ENCODE peak calls at places on chromosomes 7 and 10, in eight cellular contexts. X is adrenal gland; A is Right ventricle myocardium superior; M is Calu3; C is activated naive CD4-positive, alpha-beta T cell treated with anti-CD3 and anti-CD28 coated beads, Interleukin-2, amount 10 ng/mL, durations not matched to agents 7 days and 5 days; Q is activated CD4-positive, alpha-beta T cell treated with anti-CD3 and anti-CD28 coated beads for 24 hours; E is NCI-H510A treated with DMSO at 0.1 percent for 48 hours; N is ELF-1. T is an unnamed sample.

GRCh38 chr7:112255388-112255720 is 48.9 kb downstream of the ZNF277 start:
- DNase-seq in X (no peak), A (no peak), M (no peak), C (no peak), Q (no peak), E (no peak), N (no peak), T (no peak)

GRCh38 chr7:130356121-130356759 is 11.6 kb downstream of the CPA5 start:
- DNase-seq in X (no peak), A (no peak), M (peak), C (no peak), Q (no peak), E (no peak), N (peak), T (no peak)

GRCh38 chr7:76354516-76354915 is 4.3 kb downstream of the YWHAG start:
- DNase-seq in X (no peak), A (no peak), M (no peak), C (no peak), Q (no peak), E (no peak), N (no peak), T (no peak)

GRCh38 chr7:121795736-121796135 is 77.2 kb upstream of the PTPRZ1 start:
- DNase-seq in X (no peak), A (no peak), M (no peak), C (no peak), Q (no peak), E (no peak), N (no peak), T (no peak)

GRCh38 chr7:105000927-105001336 is 13.1 kb upstream of the KMT2E start:
- DNase-seq in X (no peak), A (no peak), M (no peak), C (no peak), Q (no peak), E (no peak), N (no peak), T (no peak)

GRCh38 chr10:68543004-68543918 is 15.9 kb upstream of the SLC25A16 start:
- DNase-seq in X (no peak), A (no peak), M (peak), C (no peak), Q (no peak), E (no peak), N (no peak), T (no peak)

GRCh38 chr10:11011966-11012365 is 5.7 kb upstream of the CELF2 start:
- DNase-seq in X (no peak), A (no peak), M (no peak), C (no peak), Q (no peak), E (no peak), N (no peak), T (no peak)

GRCh38 chr10:90857635-90858488 is at the start of gene HTR7:
- DNase-seq in X (peak), A (peak), M (peak), C (peak), Q (no peak), E (peak), N (peak), T (peak)

GRCh38 chr10:112022196-112022595 is 161.4 kb downstream of the GPAM start:
- DNase-seq in X (no peak), A (no peak), M (no peak), C (no peak), Q (no peak), E (no peak), N (peak), T (no peak)